ENCODE peak calls at places on chromosomes 1 and 21, in four cellular contexts. X, K, S and J are unnamed samples.

GRCh38 chr1:204074274-204075115 is 1.6 kb downstream of the SOX13 start:
- DNase-seq in K (peak; percentile 31), X (peak; percentile 91), S (peak; percentile 48), J (peak; percentile 7)

GRCh38 chr1:94951056-94951455 is 24.1 kb upstream of the CNN3 start:
- DNase-seq in X (no peak), K (no peak), S (no peak), J (no peak)

GRCh38 chr1:113899101-113899500 is 5.5 kb downstream of the AP4B1 start:
- DNase-seq in S (no peak), K (no peak), X (no peak), J (no peak)

GRCh38 chr1:154765970-154766369 is 104.1 kb downstream of the KCNN3 start:
- DNase-seq in X (no peak), K (no peak), S (no peak), J (peak; percentile 15)

GRCh38 chr1:68321084-68321685 is 88.9 kb upstream of the WLS start:
- DNase-seq in X (no peak), S (peak; percentile 49), K (no peak), J (no peak)

GRCh38 chr1:5254975-5255374 is 600.6 kb downstream of the AJAP1 start:
- DNase-seq in K (no peak), S (no peak), X (no peak), J (no peak)

GRCh38 chr1:175367039-175367758 is 174.6 kb upstream of the KIAA0040 start:
- DNase-seq in K (no peak), X (no peak), S (no peak), J (no peak)

GRCh38 chr21:15332572-15332971 is 267.8 kb upstream of the NRIP1 start:
- DNase-seq in K (no peak), S (no peak), X (no peak), J (no peak)

GRCh38 chr1:6834366-6834765 is 49.1 kb downstream of the CAMTA1 start:
- DNase-seq in K (no peak), S (no peak), X (no peak), J (no peak)

GRCh38 chr1:25117233-25117823 is 115.0 kb downstream of the SYF2 start:
- DNase-seq in K (no peak), S (no peak), X (no peak), J (no peak)

GRCh38 chr1:207911983-207912760 is 1.2 kb upstream of the CD34 start:
- DNase-seq in K (no peak), S (no peak), X (no peak), J (no peak)

GRCh38 chr1:194104247-194104844 is 917.9 kb upstream of the B3GALT2 start:
- DNase-seq in S (no peak), X (peak; percentile 51), K (no peak), J (no peak)

GRCh38 chr1:199038188-199038587 is 399.3 kb downstream of the PTPRC start:
- DNase-seq in S (no peak), K (peak; percentile 15), X (no peak), J (no peak)

GRCh38 chr1:160261526-160261877 is 847 bp downstream of the DCAF8 start:
- DNase-seq in K (no peak), S (peak; percentile 48), X (no peak), J (peak; percentile 75)